ENCODE peak calls at places on chromosomes 6 and 20, in four cellular contexts. Q, N, J and E are unnamed samples.

GRCh38 chr6:122652431-122652830 is 42.2 kb downstream of the PKIB start:
- DNase-seq in Q (no peak), N (no peak), J (peak), E (no peak)

GRCh38 chr6:31308050-31308844 is 36.4 kb upstream of the HLA-C start:
- DNase-seq in Q (peak), N (no peak), J (peak), E (no peak)

GRCh38 chr20:9507544-9508239 is 6.7 kb upstream of the LAMP5 start:
- DNase-seq in Q (no peak), N (no peak), J (no peak), E (no peak)

GRCh38 chr6:26032387-26033131 is 54.7 kb upstream of the HFE start:
- DNase-seq in Q (no peak), N (no peak), J (peak), E (peak)

GRCh38 chr6:136791296-136792065 is 796 bp downstream of the MAP3K5 start:
- DNase-seq in Q (peak), N (no peak), J (peak), E (peak)

GRCh38 chr6:44571510-44571909 is 184.0 kb downstream of the CDC5L start:
- DNase-seq in Q (no peak), N (no peak), J (no peak), E (no peak)

GRCh38 chr6:153074761-153075160 is 56.3 kb downstream of the RGS17 start:
- DNase-seq in Q (no peak), N (no peak), J (no peak), E (no peak)

GRCh38 chr6:12010635-12011275 is 1.4 kb upstream of the HIVEP1 start:
- DNase-seq in Q (peak), N (no peak), J (peak), E (peak)

GRCh38 chr6:157226026-157226639 is 97.2 kb downstream of the TMEM242 start:
- DNase-seq in Q (no peak), N (no peak), J (no peak), E (no peak)

GRCh38 chr6:121686611-121687023 is 251.2 kb downstream of the GJA1 start:
- DNase-seq in Q (no peak), N (no peak), J (no peak), E (no peak)

GRCh38 chr6:64983108-64983507 is 723.9 kb downstream of the EYS start:
- DNase-seq in Q (no peak), N (no peak), J (no peak), E (no peak)

GRCh38 chr6:139355777-139356445 is 18.5 kb downstream of the CITED2 start:
- DNase-seq in Q (no peak), N (no peak), J (no peak), E (no peak)

GRCh38 chr6:149483302-149483701 is 1.5 kb downstream of the ZC3H12D start:
- DNase-seq in Q (no peak), N (no peak), J (no peak), E (peak)

GRCh38 chr6:145813285-145814034 is 1.1 kb downstream of the FBXO30 start:
- DNase-seq in Q (peak), N (no peak), J (peak), E (peak)

GRCh38 chr20:32811886-32812285 is 7.9 kb upstream of the MAPRE1 start:
- DNase-seq in Q (no peak), N (no peak), J (no peak), E (no peak)

GRCh38 chr6:33631971-33632585 is 11.0 kb downstream of the ITPR3 start:
- DNase-seq in Q (no peak), N (no peak), J (no peak), E (no peak)

GRCh38 chr6:158006821-158007570 is 25.3 kb downstream of the SYNJ2 start:
- DNase-seq in Q (no peak), N (no peak), J (no peak), E (no peak)

GRCh38 chr6:170100046-170100445 is 190.8 kb downstream of the DLL1 start:
- DNase-seq in Q (no peak), N (no peak), J (no peak), E (no peak)

GRCh38 chr6:105898286-105898685 is 187.8 kb upstream of the PRDM1 start:
- DNase-seq in Q (no peak), N (no peak), J (no peak), E (no peak)

GRCh38 chr6:5249451-5250122 is 11.2 kb downstream of the LYRM4 start:
- DNase-seq in Q (no peak), N (no peak), J (no peak), E (no peak)

GRCh38 chr6:122799916-122800701 is 11.1 kb downstream of the SMPDL3A start:
- DNase-seq in Q (no peak), N (no peak), J (peak), E (no peak)

GRCh38 chr20:24961384-24962181 is 12.5 kb downstream of the CST7 start:
- DNase-seq in Q (no peak), N (no peak), J (no peak), E (no peak)

GRCh38 chr6:3723966-3724365 is 27.5 kb downstream of the PXDC1 start:
- DNase-seq in Q (no peak), N (no peak), J (no peak), E (no peak)

GRCh38 chr20:64112691-64113443 is 5.5 kb upstream of the NPBWR2 start:
- DNase-seq in Q (no peak), N (no peak), J (no peak), E (no peak)

GRCh38 chr6:12576389-12576788 is 140.2 kb upstream of the PHACTR1 start:
- DNase-seq in Q (no peak), N (no peak), J (no peak), E (no peak)

GRCh38 chr6:151075943-151076555 is 163.7 kb upstream of the AKAP12 start:
- DNase-seq in Q (no peak), N (no peak), J (no peak), E (no peak)

GRCh38 chr6:158441639-158442308 is 118.1 kb upstream of the TMEM181 start:
- DNase-seq in Q (no peak), N (no peak), J (no peak), E (no peak)

GRCh38 chr6:14799928-14800327 is 445.9 kb upstream of the JARID2 start:
- DNase-seq in Q (peak), N (peak), J (peak), E (peak)

GRCh38 chr6:109336221-109336955 is 45.9 kb downstream of the CD164 start:
- DNase-seq in Q (no peak), N (peak), J (peak), E (no peak)

GRCh38 chr20:53801609-53802370 is 208.2 kb upstream of the ZNF217 start:
- DNase-seq in Q (no peak), N (no peak), J (no peak), E (no peak)

GRCh38 chr6:133892444-133893323 is 3.8 kb downstream of the TCF21 start:
- DNase-seq in Q (no peak), N (no peak), J (no peak), E (no peak)

GRCh38 chr6:166772518-166772917 is 145.5 kb upstream of the RPS6KA2 start:
- DNase-seq in Q (no peak), N (no peak), J (no peak), E (no peak)

GRCh38 chr20:25196701-25197120 is 1.2 kb downstream of the ENTPD6 start:
- DNase-seq in Q (no peak), N (no peak), J (no peak), E (no peak)

GRCh38 chr6:125445054-125445453 is 143.3 kb upstream of the HDDC2 start:
- DNase-seq in Q (no peak), N (no peak), J (no peak), E (no peak)

GRCh38 chr20:57437672-57438330 is 46.6 kb downstream of the RBM38 start:
- DNase-seq in Q (no peak), N (no peak), J (no peak), E (no peak)

GRCh38 chr6:42482126-42482525 is 30.4 kb upstream of the TRERF1 start:
- DNase-seq in Q (no peak), N (no peak), J (no peak), E (peak)

GRCh38 chr6:54801669-54802068 is 44.9 kb upstream of the FAM83B start:
- DNase-seq in Q (no peak), N (peak), J (peak), E (peak)

GRCh38 chr6:106149472-106150069 is 63.4 kb downstream of the PRDM1 start:
- DNase-seq in Q (no peak), N (no peak), J (no peak), E (no peak)

GRCh38 chr6:145544031-145544430 is 191.3 kb downstream of the EPM2A start:
- DNase-seq in Q (no peak), N (peak), J (peak), E (no peak)

GRCh38 chr6:101544286-101544685 is 150.8 kb downstream of the GRIK2 start:
- DNase-seq in Q (no peak), N (no peak), J (no peak), E (no peak)
- H3K4me3 ChIP-seq in Q (no peak), N (no peak), J (no peak), E (no peak)

DNA sequence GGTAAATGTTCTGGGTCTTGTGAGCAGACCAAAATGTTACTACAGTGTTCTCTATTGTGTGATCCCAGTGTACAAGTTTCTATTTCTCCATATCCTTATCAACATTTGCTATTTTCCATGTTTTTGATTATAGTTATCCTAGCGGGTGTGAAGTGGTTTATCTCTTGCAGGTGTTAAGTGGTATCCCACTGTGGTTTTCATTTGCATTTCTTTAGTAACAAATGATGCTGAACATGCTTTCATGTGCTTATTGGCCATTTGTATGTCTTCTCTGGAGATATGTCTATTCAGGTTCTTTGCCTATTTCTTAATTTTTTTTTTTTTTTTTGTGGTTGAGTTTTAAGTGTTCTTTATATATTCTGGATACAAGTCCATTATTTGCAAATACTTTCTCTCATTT is 35.5 kb downstream of the NSFL1C start:
- DNase-seq in Q (no peak), N (no peak), J (no peak), E (no peak)
- TF ChIP-seq MAX in Q (no peak), N (no peak), J (no peak), E (no peak)

GRCh38 chr6:159760602-159761057 is 1.2 kb upstream of the ACAT2 start:
- DNase-seq in Q (peak), N (no peak), J (peak), E (no peak)
- H3K4me3 ChIP-seq in Q (peak), N (no peak), J (peak), E (peak)

GRCh38 chr6:81939774-81940165 is 187.3 kb upstream of the TENT5A start:
- DNase-seq in Q (no peak), N (no peak), J (no peak), E (peak)

GRCh38 chr6:81937296-81937937 is 184.9 kb upstream of the TENT5A start:
- DNase-seq in Q (no peak), N (peak), J (no peak), E (no peak)

GRCh38 chr6:81938991-81939773 is 186.7 kb upstream of the TENT5A start:
- DNase-seq in Q (no peak), N (peak), J (no peak), E (no peak)

GRCh38 chr6:81940451-81940850 is 188.0 kb upstream of the TENT5A start:
- DNase-seq in Q (no peak), N (no peak), J (no peak), E (peak)

DNA sequence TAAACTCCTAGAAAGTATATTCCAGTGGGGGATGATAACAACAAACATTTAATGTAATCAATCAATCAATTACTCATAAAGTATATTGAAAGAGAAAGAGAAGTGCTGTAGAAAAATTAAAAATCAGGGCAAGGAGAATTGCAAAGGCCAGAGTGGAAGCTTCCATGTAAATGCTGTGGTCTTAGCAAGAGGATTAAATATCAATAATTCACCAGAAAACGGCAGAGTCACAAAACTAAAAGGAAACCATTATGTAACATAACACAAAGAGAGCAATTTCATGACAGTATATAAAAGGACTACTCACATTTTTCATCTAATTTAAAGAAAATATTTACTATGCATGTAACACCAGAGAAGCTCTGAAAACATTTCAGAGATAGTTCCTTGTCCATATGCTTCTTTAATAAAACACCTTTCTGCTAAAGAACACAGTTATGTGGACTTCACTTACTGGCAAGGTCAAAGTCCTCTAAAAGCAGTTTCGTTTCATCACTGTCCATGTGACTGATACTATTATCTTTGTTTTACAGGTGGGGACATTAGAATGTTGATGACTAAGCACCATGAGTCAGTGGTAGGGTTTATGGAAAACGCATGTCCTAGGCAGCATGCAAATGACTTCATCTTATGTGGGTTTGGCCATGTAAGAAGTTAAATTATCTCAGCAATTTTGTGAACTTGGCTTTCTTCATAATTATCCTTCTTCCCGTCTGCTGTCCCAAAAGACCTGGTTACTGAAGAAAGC is 185.7 kb upstream of the TENT5A start:
- DNase-seq in Q (peak), N (peak), J (peak), E (peak)
- TF ChIP-seq MAX in Q (no peak), N (peak), J (no peak), E (peak)

GRCh38 chr6:113320653-113321052 is 536.5 kb upstream of the MARCKS start:
- DNase-seq in Q (no peak), N (no peak), J (no peak), E (no peak)

GRCh38 chr6:113317870-113318269 is 539.3 kb upstream of the MARCKS start:
- DNase-seq in Q (no peak), N (no peak), J (no peak), E (no peak)

GRCh38 chr6:113315879-113316278 is 541.3 kb upstream of the MARCKS start:
- DNase-seq in Q (no peak), N (no peak), J (no peak), E (no peak)

GRCh38 chr6:113315068-113315467 is 542.1 kb upstream of the MARCKS start:
- DNase-seq in Q (no peak), N (no peak), J (no peak), E (no peak)

DNA sequence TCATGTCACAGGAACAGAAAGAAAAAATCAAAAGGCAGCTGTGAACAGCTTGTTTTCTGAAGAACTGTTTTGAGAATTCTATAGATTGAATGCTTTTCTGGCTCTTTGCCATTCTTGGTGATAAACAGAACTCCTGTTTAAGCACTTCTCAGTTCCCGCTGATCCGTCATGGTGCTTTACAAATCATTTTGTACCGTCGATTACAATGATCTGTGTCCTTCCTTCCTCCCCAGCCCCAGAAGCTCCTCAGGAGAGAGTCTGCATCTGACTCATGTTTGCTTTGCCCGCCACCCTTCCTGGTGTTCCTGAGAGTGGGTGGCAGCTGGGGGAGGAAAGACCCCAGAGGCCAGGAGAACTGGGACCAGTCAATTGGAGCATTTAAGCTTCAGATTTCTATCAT is 538.6 kb upstream of the MARCKS start:
- DNase-seq in Q (no peak), N (no peak), J (no peak), E (no peak)
- H3K4me3 ChIP-seq in Q (no peak), N (no peak), J (no peak), E (no peak)

GRCh38 chr6:39984051-39984450 is 49.8 kb upstream of the MOCS1 start:
- DNase-seq in Q (no peak), N (no peak), J (no peak), E (no peak)
- TF ChIP-seq MAX in Q (no peak), N (no peak), J (no peak), E (no peak)

GRCh38 chr6:95690328-95690727 is 113.0 kb downstream of the MANEA start:
- DNase-seq in Q (no peak), N (no peak), J (no peak), E (peak)
- H3K4me3 ChIP-seq in Q (no peak), N (no peak), J (no peak), E (no peak)

GRCh38 chr20:41014557-41015088 is 14.0 kb upstream of the TOP1 start:
- DNase-seq in Q (no peak), N (no peak), J (no peak), E (no peak)
- TF ChIP-seq MAX in Q (no peak), N (no peak), J (no peak), E (no peak)

GRCh38 chr6:29968130-29968529 is 25.8 kb downstream of the HLA-A start:
- DNase-seq in Q (no peak), N (peak), J (peak), E (no peak)

GRCh38 chr6:29967379-29968010 is 25.2 kb downstream of the HLA-A start:
- DNase-seq in Q (peak), N (peak), J (no peak), E (peak)

GRCh38 chr6:29965873-29966601 is 23.7 kb downstream of the HLA-A start:
- DNase-seq in Q (peak), N (peak), J (peak), E (peak)

GRCh38 chr6:29964553-29964903 is 22.2 kb downstream of the HLA-A start:
- DNase-seq in Q (no peak), N (no peak), J (no peak), E (no peak)

GRCh38 chr6:29964904-29965872 is 22.9 kb downstream of the HLA-A start:
- DNase-seq in Q (peak), N (peak), J (peak), E (peak)
- H3K4me3 ChIP-seq in Q (peak), N (peak), J (peak), E (peak)